ENCODE peak calls at places on chromosomes 3 and 15, in five cellular contexts. H is stomach, C is suprapubic skin, N is GM12878, E is HepG2. G is an unnamed sample. For H3K4me1 and H3K36me3, the result is how much of the 10 kb centered on the place peaks cover.

GRCh38 chr3:18477620-18478019 is 52.5 kb upstream of the SATB1 start:
- DNase-seq in H (no peak), C (no peak), N (no peak), E (no peak), G (no peak)

GRCh38 chr15:90358124-90359033 is 6.3 kb downstream of the ZNF774 start:
- DNase-seq in H (no peak), C (no peak), N (no peak), E (no peak), G (no peak)

GRCh38 chr15:70892002-70892911 is at the start of the genes LRRC49 and THAP10:
- DNase-seq in H (peak), C (peak), N (peak), E (peak), G (peak)

GRCh38 chr3:36097180-36097579 is 283.1 kb upstream of the STAC start:
- DNase-seq in H (no peak), C (no peak), N (no peak), E (no peak), G (no peak)

GRCh38 chr3:183967693-183968092 is 50.0 kb downstream of the ABCC5 start:
- DNase-seq in H (no peak), C (no peak), N (no peak), E (no peak), G (no peak)

GRCh38 chr3:183213941-183214612 is 39.0 kb upstream of the B3GNT5 start:
- DNase-seq in H (no peak), C (no peak), N (peak), E (no peak), G (no peak)

GRCh38 chr3:74844428-74844827 is 230.0 kb upstream of the CNTN3 start:
- DNase-seq in H (no peak), C (no peak), N (no peak), E (no peak), G (no peak)

GRCh38 chr3:127652246-127652995 is 20.3 kb upstream of the ABTB1 start:
- DNase-seq in H (peak), C (no peak), N (no peak), E (peak), G (no peak)

GRCh38 chr3:65548848-65549625 is 489.7 kb downstream of the MAGI1 start:
- DNase-seq in H (no peak), C (no peak), N (no peak), E (peak), G (peak)

GRCh38 chr3:161070980-161071663 is 34.0 kb downstream of the B3GALNT1 start:
- DNase-seq in H (no peak), C (no peak), N (no peak), E (no peak), G (no peak)

GRCh38 chr3:133966954-133967353 is 62.8 kb downstream of the SLCO2A1 start:
- DNase-seq in H (no peak), C (no peak), N (no peak), E (no peak), G (no peak)

GRCh38 chr3:159669024-159669476 is 319.6 kb upstream of the IL12A start:
- DNase-seq in H (no peak), C (no peak), N (no peak), E (no peak), G (no peak)

GRCh38 chr15:45362419-45362818 is 15.9 kb downstream of the GATM start:
- DNase-seq in H (no peak), C (no peak), N (no peak), E (no peak), G (no peak)

GRCh38 chr15:31276596-31277298 is 49.9 kb upstream of the KLF13 start:
- DNase-seq in H (peak), C (peak), N (no peak), E (no peak), G (peak)

GRCh38 chr15:31274496-31275330 is 51.9 kb upstream of the KLF13 start:
- DNase-seq in H (peak), C (peak), N (no peak), E (peak), G (peak)

GRCh38 chr15:31273258-31273941 is 53.2 kb upstream of the KLF13 start:
- DNase-seq in H (peak), C (peak), N (no peak), E (no peak), G (peak)

GRCh38 chr15:31277335-31278055 is 49.1 kb upstream of the KLF13 start:
- DNase-seq in H (peak), C (peak), N (no peak), E (no peak), G (peak)

DNA sequence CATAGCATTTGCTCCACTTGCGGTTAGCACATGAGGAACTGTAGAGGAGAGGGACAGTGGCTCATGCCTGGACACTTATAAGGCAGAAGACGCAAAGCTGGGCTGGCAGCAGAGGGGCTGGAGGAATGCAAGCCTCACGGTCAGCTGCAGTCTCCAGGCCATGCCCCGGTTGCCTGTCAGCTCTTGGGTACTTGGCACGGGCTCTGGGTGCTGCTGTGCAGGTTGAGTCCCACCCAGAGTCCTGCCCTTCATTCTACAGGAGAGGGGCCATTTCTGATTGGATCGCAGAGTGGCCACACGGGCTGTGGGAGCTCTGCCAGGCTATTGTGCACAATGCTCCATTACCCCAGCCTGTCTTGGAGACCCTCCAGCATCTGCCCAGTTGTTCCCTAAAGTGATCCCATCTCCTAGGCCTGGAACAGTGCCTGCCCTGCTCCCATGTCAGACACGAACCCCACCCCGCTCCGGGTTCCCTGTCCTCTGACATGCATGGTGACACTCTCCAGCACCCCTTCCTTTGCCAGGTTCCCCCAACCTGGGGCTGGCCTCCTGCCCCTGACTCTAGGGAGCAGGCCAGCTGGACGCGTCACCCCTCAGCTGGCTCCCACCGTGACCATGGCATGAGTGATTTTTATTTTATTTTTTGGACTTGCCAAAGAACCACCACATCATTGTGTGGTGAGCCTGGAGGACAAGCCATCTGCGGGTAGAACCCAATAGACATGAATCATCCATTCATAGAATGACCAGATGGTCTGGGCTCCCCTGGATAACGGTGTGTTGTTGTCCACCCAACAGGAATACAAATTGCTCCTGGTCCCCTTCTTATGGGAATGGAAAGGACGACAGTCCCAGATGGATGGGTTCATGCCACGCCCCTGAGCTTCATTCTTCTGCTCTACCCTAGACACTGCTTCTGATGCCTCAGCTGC is 51.0 kb upstream of the KLF13 start:
- DNase-seq in H (peak), C (peak), N (no peak), E (no peak), G (peak)
- H3K4me1 ChIP-seq in H (under half), C (under half), N (under half), E (half or more), G (under half)

DNA sequence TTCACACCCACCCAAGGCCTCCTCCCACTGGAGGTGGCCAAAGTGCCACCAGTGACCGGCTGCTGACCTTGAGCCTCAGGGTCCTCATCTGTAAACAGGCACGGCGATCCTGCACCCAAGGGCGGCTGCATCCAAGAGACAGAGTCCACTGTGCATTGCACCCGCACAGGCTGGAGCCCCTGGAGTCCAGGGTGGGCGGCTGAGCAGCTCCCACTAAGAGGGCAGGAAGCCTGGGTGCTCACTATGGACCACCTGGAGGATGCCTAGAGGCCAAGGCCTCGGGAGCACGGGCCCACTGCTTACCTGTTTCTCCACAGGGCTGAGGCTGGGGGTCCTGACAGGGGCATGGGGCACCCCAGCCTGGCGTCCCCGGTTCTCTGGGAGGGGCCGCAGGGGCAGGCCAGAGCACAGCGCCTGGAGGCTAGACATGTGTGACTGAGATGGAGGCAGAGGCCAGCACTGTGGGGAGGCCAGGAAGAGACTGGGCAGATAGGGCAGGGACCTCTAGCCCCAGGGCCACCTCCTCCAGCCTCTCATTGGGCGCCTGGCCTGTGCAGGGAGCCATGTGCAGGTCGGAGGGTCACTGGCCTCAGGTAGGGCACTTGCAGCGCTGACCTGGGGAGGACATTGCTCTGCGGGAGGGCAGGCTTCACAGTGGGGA is at the start of gene UROC1:
- DNase-seq in H (no peak), C (no peak), N (no peak), E (no peak), G (no peak)
- TF ChIP-seq POLR2AphosphoS5 in H (no peak), C (no peak), N (no peak), E (no peak), G (no peak)

DNA sequence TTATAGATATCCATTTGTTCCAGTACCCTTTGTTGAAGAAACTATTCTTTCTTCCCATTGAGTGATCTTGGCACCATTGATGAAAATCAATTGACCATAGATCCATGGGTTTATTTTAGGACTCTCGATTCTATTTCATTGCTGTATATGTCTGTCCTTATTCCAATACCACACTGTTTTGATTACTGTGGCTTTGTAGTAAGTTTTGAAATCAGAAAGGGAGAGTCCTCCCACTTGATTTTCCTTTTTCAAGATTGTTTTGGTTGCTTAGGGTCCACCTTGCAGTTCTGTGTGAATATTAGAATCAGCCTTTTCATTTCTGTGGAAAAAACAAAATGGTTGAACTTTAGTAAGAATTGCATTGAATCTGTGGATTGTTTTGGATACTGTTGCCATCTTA is 20.6 kb upstream of the IL20RB start:
- DNase-seq in H (no peak), C (no peak), N (no peak), E (no peak), G (no peak)
- H3K36me3 ChIP-seq in H (under half), C (under half), N (under half), E (under half), G (under half)

DNA sequence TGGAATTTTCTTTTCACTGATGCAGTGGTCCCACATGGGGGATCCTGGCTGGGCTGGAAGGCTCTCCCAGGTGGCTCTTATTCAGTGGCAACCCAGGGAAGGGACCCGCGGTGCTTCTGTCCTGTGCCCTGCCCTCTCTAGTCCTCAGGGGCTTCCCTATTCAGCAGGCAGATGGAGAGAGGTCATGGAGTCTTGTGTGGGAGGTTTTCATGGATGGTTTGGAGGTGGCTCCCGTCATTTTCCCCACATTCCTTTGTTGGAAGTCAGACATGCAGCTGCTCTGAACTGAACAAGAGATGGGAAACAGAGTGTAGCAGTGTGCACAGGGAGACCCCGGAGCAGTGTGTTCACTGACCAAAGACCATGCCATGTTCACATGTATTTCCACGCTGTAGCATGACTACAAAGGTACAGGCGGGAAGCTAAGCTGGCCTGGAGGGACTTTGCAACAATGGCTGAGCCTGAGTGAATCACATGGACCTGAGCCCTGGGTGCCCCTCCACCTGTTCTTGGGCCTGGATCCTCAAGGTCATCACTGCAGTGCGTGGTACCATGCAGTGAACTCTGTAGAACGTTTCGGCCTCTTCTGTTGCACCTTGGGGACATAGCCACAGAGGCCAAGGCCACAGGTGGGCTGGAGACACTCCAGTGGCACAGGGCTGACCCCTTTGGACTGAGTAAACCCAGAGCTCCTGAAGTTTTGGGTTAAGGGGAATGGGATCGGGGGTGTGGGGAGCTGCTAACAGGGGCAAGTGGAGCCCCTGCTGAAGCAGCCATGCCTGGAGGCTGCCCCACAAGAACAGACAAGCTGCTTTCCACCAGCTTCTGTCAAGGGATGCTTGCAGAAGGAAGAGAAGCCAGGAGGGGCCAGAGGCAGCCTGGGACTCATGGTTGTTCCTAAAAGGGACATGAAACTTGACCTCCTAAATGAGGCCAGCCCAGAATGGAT is 123.0 kb downstream of the ASB7 start:
- DNase-seq in H (no peak), C (peak), N (no peak), E (no peak), G (no peak)
- H3K4me1 ChIP-seq in H (under half), C (under half), N (under half), E (under half), G (under half)

GRCh38 chr15:76340198-76340801 is 3.7 kb downstream of the ISL2 start:
- DNase-seq in H (no peak), C (no peak), N (no peak), E (no peak), G (no peak)

GRCh38 chr15:76337047-76337738 is 620 bp downstream of the ISL2 start:
- DNase-seq in H (no peak), C (no peak), N (no peak), E (peak), G (no peak)

GRCh38 chr15:76339302-76340197 is 3.0 kb downstream of the ISL2 start:
- DNase-seq in H (no peak), C (no peak), N (no peak), E (no peak), G (no peak)

GRCh38 chr15:76337739-76338554 is 1.4 kb downstream of the ISL2 start:
- DNase-seq in H (no peak), C (no peak), N (no peak), E (no peak), G (no peak)

DNA sequence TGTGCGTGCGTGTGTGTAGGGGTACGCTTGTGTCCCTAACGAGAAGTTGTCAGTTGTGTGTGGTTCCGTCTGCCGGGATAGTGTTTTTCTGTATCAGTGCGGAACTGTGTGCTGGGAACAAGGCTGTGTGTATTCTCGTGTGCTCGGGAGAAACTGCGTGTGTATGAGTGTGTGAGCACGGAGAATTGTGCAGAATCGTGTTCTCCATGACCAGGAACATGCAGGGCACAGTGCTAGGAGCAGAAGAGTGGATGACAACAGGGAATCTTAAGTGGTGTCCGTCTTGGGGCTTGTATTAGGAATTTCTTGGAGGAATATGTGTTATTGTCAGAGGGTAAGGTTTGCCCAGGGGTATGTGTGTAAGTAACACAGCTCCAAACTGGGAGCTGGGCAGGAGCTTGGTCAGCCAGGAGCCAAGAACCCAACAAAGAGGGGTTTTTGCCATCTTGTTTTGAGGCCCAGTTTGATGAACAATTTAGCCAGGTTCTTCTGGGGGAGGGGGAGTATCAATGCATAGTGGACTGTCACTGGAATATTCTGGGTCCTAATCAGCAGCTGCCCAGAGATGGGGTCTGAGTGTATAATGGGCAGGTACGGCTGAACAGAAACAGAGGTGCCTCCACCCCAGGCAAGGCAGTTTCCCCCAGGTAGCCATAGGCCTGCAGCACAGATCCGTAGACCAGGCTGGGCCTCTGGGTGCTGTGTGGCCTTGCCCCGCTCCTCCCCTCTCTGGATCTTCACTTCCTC is 2.2 kb downstream of the ISL2 start:
- DNase-seq in H (no peak), C (no peak), N (no peak), E (no peak), G (no peak)
- TF ChIP-seq POLR2AphosphoS5 in H (no peak), C (no peak), N (no peak), E (no peak), G (no peak)

GRCh38 chr3:15679306-15679705 is 77.8 kb downstream of the BTD start:
- DNase-seq in H (no peak), C (no peak), N (no peak), E (no peak), G (no peak)
- H3K36me3 ChIP-seq in H (half or more), C (half or more), N (under half), E (half or more), G (under half)

DNA sequence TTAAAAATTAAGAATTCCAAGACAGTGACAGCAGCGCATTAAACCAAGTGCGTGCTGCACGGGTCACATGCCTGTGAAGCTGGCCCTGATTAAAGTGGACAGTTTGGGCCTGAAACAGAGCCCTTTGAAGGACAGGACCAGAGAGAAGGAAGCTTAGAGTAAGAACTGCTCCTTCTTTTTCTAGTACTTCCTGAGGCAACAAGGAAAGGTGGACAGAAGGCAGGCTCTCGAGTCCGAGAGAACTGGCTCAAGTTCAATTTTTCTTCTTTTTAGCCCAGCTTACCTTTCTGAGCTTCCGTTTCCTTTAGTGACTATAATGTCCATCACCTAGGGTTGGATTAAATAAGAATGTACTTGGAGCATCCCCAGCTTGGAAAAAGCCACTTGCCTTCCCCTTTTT is 26.9 kb downstream of the ANP32A start:
- DNase-seq in H (no peak), C (no peak), N (no peak), E (no peak), G (no peak)
- H3K4me1 ChIP-seq in H (half or more), C (half or more), N (half or more), E (half or more), G (half or more)

G was measured in prostate gland.